ENCODE peak calls at places on chromosome 1, in six cellular contexts. Y, Q, G, T, I and Z are unnamed samples.
A peak's percentile ranks its signal among the peaks of the same experiment; 100 is the strongest.

GRCh38 chr1:9437931-9438330 is 101.3 kb upstream of the SLC25A33 start:
- DNase-seq in Y (no peak), Q (no peak), I (no peak), G (no peak), T (no peak), Z (peak; percentile 45)

GRCh38 chr1:232511172-232511571 is 118.8 kb downstream of the SIPA1L2 start:
- DNase-seq in Q (no peak), G (peak; percentile 65), T (no peak), I (peak; percentile 49), Y (no peak), Z (no peak)

GRCh38 chr1:41045740-41046139 is 24.2 kb upstream of the SLFNL1 start:
- DNase-seq in G (peak; percentile 97), Y (peak; percentile 47), T (no peak), I (no peak), Q (no peak), Z (no peak)

GRCh38 chr1:57857809-57858208 is 433.9 kb upstream of the DAB1 start:
- DNase-seq in T (no peak), I (no peak), G (peak; percentile 77), Q (no peak), Y (no peak), Z (no peak)

GRCh38 chr1:179876289-179876715 is 1.3 kb downstream of the TOR1AIP2 start:
- DNase-seq in Y (no peak), T (no peak), I (no peak), G (peak; percentile 90), Q (no peak), Z (peak; percentile 15)

GRCh38 chr1:183234660-183235476 is 48.8 kb downstream of the LAMC2 start:
- DNase-seq in T (peak; percentile 91), Q (no peak), Y (peak; percentile 97), G (peak; percentile 98), I (peak; percentile 89), Z (peak; percentile 89)

GRCh38 chr1:168084396-168085231 is 52.1 kb downstream of the GPR161 start:
- DNase-seq in I (peak; percentile 32), Y (no peak), Q (peak; percentile 37), T (no peak), G (peak; percentile 53), Z (no peak)

GRCh38 chr1:65001238-65001792 is 35.0 kb upstream of the JAK1 start:
- DNase-seq in T (no peak), Y (peak; percentile 73), I (no peak), Q (peak; percentile 73), G (no peak), Z (no peak)

GRCh38 chr1:30867537-30867936 is 41.0 kb downstream of the SDC3 start:
- DNase-seq in Q (no peak), T (no peak), I (no peak), G (no peak), Y (no peak), Z (no peak)

GRCh38 chr1:34787461-34788420 is 5.1 kb upstream of the GJA4 start:
- DNase-seq in Q (no peak), T (no peak), I (no peak), G (peak; percentile 37), Y (peak; percentile 24), Z (no peak)

GRCh38 chr1:233245191-233245765 is 50.2 kb downstream of the PCNX2 start:
- DNase-seq in G (no peak), Q (no peak), I (no peak), Y (no peak), T (no peak), Z (no peak)

GRCh38 chr1:159162511-159163265 is 8.7 kb upstream of the CADM3 start:
- DNase-seq in T (no peak), I (no peak), Y (no peak), Q (no peak), G (peak; percentile 84), Z (no peak)

GRCh38 chr1:92343061-92343460 is 44.2 kb downstream of the RPAP2 start:
- DNase-seq in Y (no peak), G (no peak), I (no peak), T (no peak), Q (no peak), Z (no peak)

GRCh38 chr1:10834770-10835412 is 38.4 kb upstream of the CASZ1 start:
- DNase-seq in T (no peak), I (no peak), G (no peak), Q (no peak), Y (no peak), Z (no peak)

GRCh38 chr1:243621973-243622372 is 228.1 kb downstream of the AKT3 start:
- DNase-seq in I (no peak), Y (peak; percentile 11), Q (no peak), G (no peak), T (no peak), Z (no peak)

GRCh38 chr1:78702426-78702825 is 52.8 kb downstream of the IFI44 start:
- DNase-seq in I (no peak), T (no peak), Q (no peak), Y (no peak), G (no peak), Z (no peak)

GRCh38 chr1:178908358-178908757 is 37.5 kb upstream of the ANGPTL1 start:
- DNase-seq in Y (no peak), G (no peak), Q (no peak), I (no peak), T (no peak), Z (no peak)

GRCh38 chr1:184624626-184625025 is 130.0 kb downstream of the EDEM3 start:
- DNase-seq in T (no peak), Y (no peak), Q (no peak), I (no peak), G (peak; percentile 73), Z (no peak)

GRCh38 chr1:223508819-223509218 is 115.6 kb downstream of the CCDC185 start:
- DNase-seq in Q (no peak), Y (no peak), T (no peak), I (no peak), G (no peak), Z (no peak)

GRCh38 chr1:205375816-205376545 is 19.3 kb upstream of the KLHDC8A start:
- DNase-seq in Y (peak; percentile 64), Q (no peak), T (no peak), I (peak; percentile 41), G (peak; percentile 78), Z (no peak)

GRCh38 chr1:170986901-170987300 is 51.6 kb downstream of the MROH9 start:
- DNase-seq in T (no peak), Q (no peak), G (no peak), I (no peak), Y (no peak), Z (no peak)

GRCh38 chr1:24507423-24507804 is 4.8 kb downstream of the RCAN3 start:
- DNase-seq in I (no peak), Y (no peak), T (no peak), Q (peak; percentile 39), G (no peak), Z (no peak)

GRCh38 chr1:15189692-15190321 is 36.3 kb downstream of the TMEM51 start:
- DNase-seq in Q (no peak), I (no peak), G (no peak), Y (no peak), T (no peak), Z (peak; percentile 69)

GRCh38 chr1:193085263-193085662 is 20.0 kb downstream of the GLRX2 start:
- DNase-seq in I (no peak), Y (no peak), G (no peak), Q (no peak), T (no peak), Z (no peak)

GRCh38 chr1:100528861-100529260 is 9.1 kb upstream of the GPR88 start:
- DNase-seq in Y (no peak), T (no peak), I (no peak), Q (no peak), G (no peak), Z (no peak)

GRCh38 chr1:58907398-58907797 is 123.6 kb upstream of the JUN start:
- DNase-seq in T (no peak), I (peak; percentile 37), G (no peak), Y (no peak), Q (no peak), Z (no peak)

GRCh38 chr1:24903011-24903461 is 27.0 kb downstream of the RUNX3 start:
- DNase-seq in Q (no peak), Y (no peak), I (no peak), T (no peak), G (no peak), Z (no peak)